ENCODE peak calls at places on chromosome 9, in ten cellular contexts. F is endodermal cell; M is CD8-positive, alpha-beta T cell; Q is colonic mucosa; Y is right cardiac atrium; G is SK-N-SH; E is CD8-positive, alpha-beta memory T cell; D is naive thymus-derived CD4-positive, alpha-beta T cell; R is uterus; L is CD4-positive, alpha-beta memory T cell. U is an unnamed sample.
A peak's percentile ranks its signal among the peaks of the same experiment; 100 is the strongest.

GRCh38 chr9:126028746-126029145 is 281.6 kb downstream of the PBX3 start:
- DNase-seq in F (no peak), M (no peak), Q (no peak), Y (no peak), G (no peak), E (no peak), D (no peak), R (no peak), L (no peak), U (no peak)

GRCh38 chr9:120439147-120439546 is 140.8 kb downstream of the CDK5RAP2 start:
- DNase-seq in F (peak; percentile 80), M (no peak), Q (no peak), Y (no peak), G (peak; percentile 32), E (no peak), D (no peak), R (no peak), L (no peak), U (no peak)

GRCh38 chr9:3948826-3949578 is 350.9 kb downstream of the GLIS3 start:
- DNase-seq in F (no peak), M (no peak), Q (no peak), Y (no peak), G (no peak), E (no peak), D (no peak), R (no peak), L (no peak), U (no peak)

GRCh38 chr9:19119241-19119640 is 8.1 kb downstream of the PLIN2 start:
- DNase-seq in F (no peak), M (no peak), Q (no peak), Y (no peak), G (no peak), E (no peak), D (no peak), R (no peak), L (no peak), U (no peak)

GRCh38 chr9:21989440-21990189 is 4.6 kb downstream of the CDKN2A start:
- DNase-seq in F (peak; percentile 67), M (no peak), Q (no peak), Y (peak; percentile 39), G (no peak), E (no peak), D (no peak), R (no peak), L (no peak), U (no peak)

GRCh38 chr9:122197334-122197872 is 31.4 kb downstream of the LHX6 start:
- DNase-seq in F (no peak), M (no peak), Q (peak; percentile 36), Y (no peak), G (no peak), E (no peak), D (no peak), R (no peak), L (no peak), U (no peak)

GRCh38 chr9:87259543-87259942 is 238.1 kb upstream of the DAPK1 start:
- DNase-seq in F (no peak), M (no peak), Q (no peak), Y (no peak), G (no peak), E (no peak), D (no peak), R (no peak), L (no peak), U (no peak)

GRCh38 chr9:107465467-107466451 is 23.8 kb downstream of the KLF4 start:
- DNase-seq in F (peak; percentile 91), M (no peak), Q (peak; percentile 75), Y (peak; percentile 91), G (peak; percentile 84), E (no peak), D (no peak), R (peak; percentile 55), L (no peak), U (peak; percentile 74)

GRCh38 chr9:23229764-23230434 is 596.1 kb downstream of the ELAVL2 start:
- DNase-seq in F (no peak), M (no peak), Q (no peak), Y (no peak), G (no peak), E (no peak), D (no peak), R (no peak), L (no peak), U (no peak)

GRCh38 chr9:12859704-12860251 is 85.0 kb downstream of the LURAP1L start:
- DNase-seq in F (no peak), M (no peak), Q (peak; percentile 60), Y (no peak), G (no peak), E (no peak), D (no peak), R (no peak), L (no peak), U (no peak)

GRCh38 chr9:133122167-133122550 is 1.1 kb upstream of the RALGDS start:
- DNase-seq in F (no peak), M (no peak), Q (no peak), Y (no peak), G (no peak), E (no peak), D (no peak), R (no peak), L (no peak), U (no peak)

GRCh38 chr9:16532272-16532671 is 338.2 kb downstream of the BNC2 start:
- DNase-seq in F (no peak), M (no peak), Q (no peak), Y (no peak), G (no peak), E (no peak), D (no peak), R (no peak), L (no peak), U (no peak)

GRCh38 chr9:16030513-16031185 is 477.8 kb downstream of the CCDC171 start:
- DNase-seq in F (no peak), M (no peak), Q (no peak), Y (no peak), G (no peak), E (no peak), D (no peak), R (no peak), L (no peak), U (no peak)

GRCh38 chr9:96450613-96451544 is 910 bp downstream of the HABP4 start:
- DNase-seq in F (peak; percentile 76), M (peak; percentile 19), Q (peak; percentile 37), Y (peak; percentile 59), G (peak; percentile 77), E (peak; percentile 61), D (peak; percentile 70), R (no peak), L (peak; percentile 67), U (peak; percentile 22)

GRCh38 chr9:87792831-87793288 is 66.9 kb downstream of the CTSL start:
- DNase-seq in F (peak; percentile 79), M (no peak), Q (peak; percentile 50), Y (peak; percentile 85), G (no peak), E (no peak), D (no peak), R (peak; percentile 65), L (peak; percentile 10), U (peak; percentile 62)

DNA sequence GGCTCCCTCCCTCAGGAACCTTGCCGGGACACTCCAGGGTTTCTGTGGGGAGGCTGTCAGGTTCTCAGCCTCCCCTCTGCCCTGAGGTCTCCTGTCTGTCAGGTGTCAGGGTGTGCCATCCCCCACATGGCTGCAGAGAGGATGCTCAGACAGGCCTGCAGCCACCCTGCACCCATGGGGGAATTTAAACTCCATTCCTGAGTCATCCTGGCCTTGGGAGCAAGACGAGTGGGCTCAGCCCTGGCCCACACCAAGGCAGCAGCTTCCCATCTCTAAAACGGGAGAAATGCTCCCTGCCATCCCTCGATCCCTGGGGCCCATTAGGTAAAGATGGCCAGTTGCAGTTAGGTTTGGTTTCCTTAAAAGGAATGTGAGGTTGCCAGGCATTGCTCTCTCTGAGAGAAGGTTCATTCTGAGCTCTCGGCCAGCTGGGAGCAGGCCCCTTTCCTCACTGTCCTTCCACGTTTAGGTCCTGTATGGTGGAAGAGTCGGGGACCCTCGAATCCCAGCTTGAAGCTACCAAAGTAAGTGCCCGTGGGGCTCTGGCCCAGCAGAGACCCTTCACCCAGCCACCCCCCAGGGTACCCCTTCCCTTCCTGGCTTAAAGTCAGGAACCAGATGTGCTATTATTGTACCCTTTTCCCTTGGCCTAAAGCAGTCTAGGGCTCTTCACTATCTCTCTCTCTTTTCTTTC is 26.6 kb downstream of the DYNC2I2 start:
- DNase-seq in F (no peak), M (no peak), Q (no peak), Y (peak; percentile 37), G (no peak), E (peak; percentile 16), D (no peak), R (no peak), L (no peak), U (no peak)
- H3K27ac ChIP-seq in F (peak overlapping the region; percentile 38), M (no peak overlapping the region), Q (no peak overlapping the region), Y (no peak overlapping the region), G (no peak overlapping the region), E (no peak overlapping the region), D (no peak overlapping the region), R (no peak overlapping the region), L (no peak overlapping the region), U (peak overlapping the region; percentile 86)

GRCh38 chr9:113560621-113560915 is 97.0 kb downstream of the RGS3 start:
- DNase-seq in F (no peak), M (no peak), Q (no peak), Y (peak; percentile 11), G (no peak), E (no peak), D (no peak), R (no peak), L (no peak), U (no peak)
- H3K4me1 ChIP-seq in F (peaks cover 5% of the 10 kb centered on the region), M (peaks cover 18% of the 10 kb centered on the region), Q (peaks cover 12% of the 10 kb centered on the region), Y (peaks cover 38% of the 10 kb centered on the region), G (peaks cover 25% of the 10 kb centered on the region), E (peaks cover 12% of the 10 kb centered on the region), D (peaks cover 9% of the 10 kb centered on the region), R (no peaks in the 10 kb centered on the region), L (peaks cover 17% of the 10 kb centered on the region), U (peaks cover 77% of the 10 kb centered on the region)

GRCh38 chr9:93077811-93078210 is 18.2 kb upstream of the CARD19 start:
- DNase-seq in F (peak; percentile 30), M (no peak), Q (no peak), Y (no peak), G (no peak), E (peak; percentile 22), D (no peak), R (no peak), L (no peak), U (no peak)
- H3K27ac ChIP-seq in F (no peak overlapping the region), M (no peak overlapping the region), Q (no peak overlapping the region), Y (no peak overlapping the region), G (no peak overlapping the region), E (no peak overlapping the region), D (no peak overlapping the region), R (no peak overlapping the region), L (no peak overlapping the region), U (no peak overlapping the region)

DNA sequence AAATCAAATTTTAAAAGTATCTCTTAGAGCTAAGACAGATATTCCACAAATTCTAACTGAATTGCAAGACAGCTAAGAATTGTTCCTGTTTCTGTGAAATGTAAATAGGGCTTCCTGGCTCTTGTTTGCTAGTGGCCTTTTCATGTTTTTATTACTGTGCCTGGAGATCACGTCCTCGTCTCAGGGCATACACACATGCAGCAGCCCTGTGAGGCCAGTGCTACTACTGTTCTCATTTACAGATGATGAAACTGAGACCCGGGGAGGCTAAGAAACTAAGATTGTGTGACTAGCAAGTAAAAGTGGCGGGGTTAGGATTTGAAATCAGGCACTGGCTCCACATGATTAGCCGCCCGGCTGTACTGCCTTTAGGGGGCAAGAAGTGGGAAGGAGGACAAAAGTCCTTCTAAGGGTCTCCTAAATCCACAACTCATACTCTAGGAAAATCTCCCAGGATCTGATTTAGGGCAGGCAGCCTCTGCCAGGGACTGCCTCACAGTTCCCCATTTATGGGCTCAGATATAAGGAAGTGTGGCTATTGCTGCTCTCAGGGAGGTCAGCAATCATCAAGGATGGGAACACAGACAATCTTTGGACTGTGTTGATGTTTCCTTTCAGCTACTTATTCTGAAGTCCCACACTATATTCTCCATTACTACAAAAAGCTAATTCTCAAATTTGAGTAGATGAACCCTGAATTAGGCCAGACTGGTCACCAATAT is 7.9 kb downstream of the PRUNE2 start:
- DNase-seq in F (no peak), M (no peak), Q (peak; percentile 35), Y (no peak), G (no peak), E (no peak), D (no peak), R (no peak), L (no peak), U (no peak)
- H3K4me1 ChIP-seq in F (no peaks in the 10 kb centered on the region), M (no peaks in the 10 kb centered on the region), Q (peaks cover 5% of the 10 kb centered on the region), Y (no peaks in the 10 kb centered on the region), G (no peaks in the 10 kb centered on the region), E (no peaks in the 10 kb centered on the region), D (no peaks in the 10 kb centered on the region), R (no peaks in the 10 kb centered on the region), L (no peaks in the 10 kb centered on the region), U (no peaks in the 10 kb centered on the region)